ENCODE peak calls at places on chromosomes 4 and X, in six cellular contexts. One of them, this sample, is unnamed.

GRCh38 chr4:142901166-142901662 is 55.1 kb upstream of the INPP4B start:
- DNase-seq in lower leg skin: no peak
- DNase-seq in adrenal gland: no peak
- DNase-seq in suprapubic skin: no peak
- DNase-seq in brain microvascular endothelial cell: peak
- DNase-seq in GM23338: no peak
- DNase-seq in this sample: no peak

GRCh38 chrX:68462653-68463052 is 29.4 kb upstream of the OPHN1 start:
- DNase-seq in lower leg skin: no peak
- DNase-seq in adrenal gland: peak
- DNase-seq in suprapubic skin: no peak
- DNase-seq in brain microvascular endothelial cell: peak
- DNase-seq in GM23338: peak
- DNase-seq in this sample: no peak

GRCh38 chrX:84974803-84975202 is 28.9 kb upstream of the APOOL start:
- DNase-seq in lower leg skin: no peak
- DNase-seq in adrenal gland: no peak
- DNase-seq in suprapubic skin: no peak
- DNase-seq in brain microvascular endothelial cell: no peak
- DNase-seq in GM23338: no peak
- DNase-seq in this sample: no peak

GRCh38 chrX:153993978-153994377 is 21.4 kb downstream of the TMEM187 start:
- DNase-seq in lower leg skin: no peak
- DNase-seq in adrenal gland: no peak
- DNase-seq in suprapubic skin: no peak
- DNase-seq in brain microvascular endothelial cell: no peak
- DNase-seq in GM23338: no peak
- DNase-seq in this sample: no peak

GRCh38 chrX:51002160-51002632 is 91.7 kb downstream of the BMP15 start:
- DNase-seq in lower leg skin: peak
- DNase-seq in adrenal gland: peak
- DNase-seq in suprapubic skin: no peak
- DNase-seq in brain microvascular endothelial cell: no peak
- DNase-seq in GM23338: no peak
- DNase-seq in this sample: no peak

GRCh38 chrX:150663061-150663460 is 30.1 kb upstream of the MTMR1 start:
- DNase-seq in lower leg skin: no peak
- DNase-seq in adrenal gland: no peak
- DNase-seq in suprapubic skin: no peak
- DNase-seq in brain microvascular endothelial cell: no peak
- DNase-seq in GM23338: no peak
- DNase-seq in this sample: no peak

GRCh38 chrX:108312011-108312410 is 126.2 kb downstream of the COL4A6 start:
- DNase-seq in lower leg skin: no peak
- DNase-seq in adrenal gland: no peak
- DNase-seq in suprapubic skin: no peak
- DNase-seq in brain microvascular endothelial cell: no peak
- DNase-seq in GM23338: no peak
- DNase-seq in this sample: no peak

GRCh38 chr4:169851750-169852149 is 94.0 kb upstream of the HPF1 start:
- DNase-seq in lower leg skin: no peak
- DNase-seq in adrenal gland: no peak
- DNase-seq in suprapubic skin: no peak
- DNase-seq in brain microvascular endothelial cell: no peak
- DNase-seq in GM23338: no peak
- DNase-seq in this sample: no peak

GRCh38 chr4:165010487-165010886 is 21.3 kb upstream of the TRIM60 start:
- DNase-seq in lower leg skin: no peak
- DNase-seq in adrenal gland: no peak
- DNase-seq in suprapubic skin: no peak
- DNase-seq in brain microvascular endothelial cell: no peak
- DNase-seq in GM23338: no peak
- DNase-seq in this sample: no peak

GRCh38 chrX:123504047-123504446 is 228.8 kb downstream of the THOC2 start:
- DNase-seq in lower leg skin: no peak
- DNase-seq in adrenal gland: no peak
- DNase-seq in suprapubic skin: no peak
- DNase-seq in brain microvascular endothelial cell: no peak
- DNase-seq in GM23338: no peak
- DNase-seq in this sample: no peak

GRCh38 chr4:154560824-154561231 is 2.0 kb upstream of the FGB start:
- DNase-seq in lower leg skin: no peak
- DNase-seq in adrenal gland: no peak
- DNase-seq in suprapubic skin: no peak
- DNase-seq in brain microvascular endothelial cell: peak
- DNase-seq in GM23338: no peak
- DNase-seq in this sample: no peak

GRCh38 chr4:1559896-1560650 is 124.0 kb downstream of the FAM53A start:
- DNase-seq in lower leg skin: no peak
- DNase-seq in adrenal gland: no peak
- DNase-seq in suprapubic skin: no peak
- DNase-seq in brain microvascular endothelial cell: peak
- DNase-seq in GM23338: no peak
- DNase-seq in this sample: no peak

GRCh38 chr4:123832173-123833026 is 435.8 kb downstream of the SPRY1 start:
- DNase-seq in lower leg skin: peak
- DNase-seq in adrenal gland: peak
- DNase-seq in suprapubic skin: peak
- DNase-seq in brain microvascular endothelial cell: peak
- DNase-seq in GM23338: no peak
- DNase-seq in this sample: peak

GRCh38 chr4:94641702-94642560 is 115.8 kb upstream of the BMPR1B start:
- DNase-seq in lower leg skin: no peak
- DNase-seq in adrenal gland: no peak
- DNase-seq in suprapubic skin: no peak
- DNase-seq in brain microvascular endothelial cell: no peak
- DNase-seq in GM23338: no peak
- DNase-seq in this sample: no peak
- TF ChIP-seq CTCF in lower leg skin: no peak
- TF ChIP-seq CTCF in adrenal gland: no peak
- TF ChIP-seq CTCF in suprapubic skin: no peak
- TF ChIP-seq CTCF in brain microvascular endothelial cell: no peak
- TF ChIP-seq CTCF in GM23338: no peak
- TF ChIP-seq CTCF in this sample: no peak

DNA sequence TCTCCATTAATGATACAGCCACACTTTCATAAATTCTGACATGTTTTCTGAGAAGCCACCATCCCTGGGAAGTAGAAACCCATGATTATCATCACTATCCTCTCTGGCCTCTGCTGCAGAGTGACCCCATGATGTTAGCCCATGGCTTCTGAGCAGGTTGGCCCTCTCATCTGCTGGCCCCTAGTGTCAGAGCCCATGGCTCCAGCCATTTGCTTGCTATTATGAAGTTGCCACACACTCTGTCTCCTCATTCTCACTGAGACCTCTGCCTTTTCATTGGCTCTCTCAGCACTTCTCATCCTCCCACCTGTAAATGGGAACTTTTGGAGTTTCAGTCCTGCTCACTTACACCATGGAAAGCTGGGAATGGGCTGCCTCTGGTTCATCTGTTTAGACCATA is 192.7 kb downstream of the GASK1B start:
- DNase-seq in lower leg skin: no peak
- DNase-seq in adrenal gland: no peak
- DNase-seq in suprapubic skin: no peak
- DNase-seq in brain microvascular endothelial cell: no peak
- DNase-seq in GM23338: no peak
- DNase-seq in this sample: no peak
- TF ChIP-seq CTCF in lower leg skin: no peak
- TF ChIP-seq CTCF in adrenal gland: no peak
- TF ChIP-seq CTCF in suprapubic skin: no peak
- TF ChIP-seq CTCF in brain microvascular endothelial cell: no peak
- TF ChIP-seq CTCF in GM23338: peak
- TF ChIP-seq CTCF in this sample: no peak

DNA sequence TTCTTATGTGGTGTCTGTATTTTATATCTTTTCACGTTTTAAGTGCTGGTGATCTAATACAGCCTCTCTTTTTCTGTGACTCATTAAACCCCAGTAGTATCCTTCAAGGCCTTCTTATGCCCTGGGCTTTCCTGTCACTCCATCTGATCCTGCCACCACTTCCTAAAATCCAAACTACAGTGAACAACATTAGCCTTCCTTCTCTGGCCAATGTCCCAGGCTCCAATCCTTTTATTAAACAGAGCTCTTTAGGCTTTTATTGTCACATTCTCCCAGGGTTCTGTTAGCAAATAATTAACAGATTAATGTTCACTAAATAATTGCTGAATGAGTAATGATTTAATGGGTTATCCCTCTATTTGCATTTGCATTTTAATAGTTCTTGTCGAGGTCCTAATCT is 47.9 kb upstream of the ITM2A start:
- DNase-seq in lower leg skin: no peak
- DNase-seq in adrenal gland: no peak
- DNase-seq in suprapubic skin: no peak
- DNase-seq in brain microvascular endothelial cell: no peak
- DNase-seq in GM23338: no peak
- DNase-seq in this sample: no peak
- TF ChIP-seq CTCF in lower leg skin: no peak
- TF ChIP-seq CTCF in adrenal gland: no peak
- TF ChIP-seq CTCF in suprapubic skin: no peak
- TF ChIP-seq CTCF in brain microvascular endothelial cell: no peak
- TF ChIP-seq CTCF in GM23338: no peak
- TF ChIP-seq CTCF in this sample: no peak

DNA sequence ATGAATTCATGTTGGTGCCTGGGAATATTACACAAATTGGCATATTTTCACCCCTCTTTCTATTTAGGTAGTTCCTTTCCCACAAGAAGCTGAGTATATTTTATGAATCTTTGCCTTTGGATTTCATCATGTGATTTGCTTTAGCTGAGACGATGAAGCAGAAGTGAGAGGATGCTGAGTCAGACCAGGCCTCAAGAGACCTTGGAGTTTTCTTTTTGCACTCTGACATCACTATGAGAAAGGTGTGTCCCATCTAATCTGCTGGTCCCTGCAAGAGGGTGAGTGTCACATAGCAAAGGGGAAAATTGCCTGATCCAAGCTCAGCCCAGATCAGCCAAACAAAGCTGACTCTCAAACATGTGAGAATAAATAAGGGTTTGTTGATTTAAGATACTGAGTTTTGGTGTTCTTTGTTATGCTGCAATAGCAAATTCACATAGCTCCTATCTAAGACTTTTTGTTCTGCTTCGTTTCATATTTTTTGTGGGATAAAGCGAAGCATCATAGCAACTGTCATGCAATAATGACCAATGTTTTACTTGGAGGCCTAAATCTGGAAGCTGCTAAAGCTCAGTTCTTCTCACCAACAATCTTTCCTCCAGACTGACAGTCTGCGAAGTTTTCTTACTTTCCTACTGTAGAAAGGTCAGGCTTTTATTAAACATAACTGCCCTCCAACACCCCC is 176.9 kb downstream of the PDHA2 start:
- DNase-seq in lower leg skin: no peak
- DNase-seq in adrenal gland: no peak
- DNase-seq in suprapubic skin: no peak
- DNase-seq in brain microvascular endothelial cell: peak
- DNase-seq in GM23338: no peak
- DNase-seq in this sample: no peak
- TF ChIP-seq CTCF in lower leg skin: no peak
- TF ChIP-seq CTCF in adrenal gland: no peak
- TF ChIP-seq CTCF in suprapubic skin: no peak
- TF ChIP-seq CTCF in brain microvascular endothelial cell: no peak
- TF ChIP-seq CTCF in GM23338: no peak
- TF ChIP-seq CTCF in this sample: no peak

GRCh38 chrX:41258871-41259270 is 75.1 kb upstream of the DDX3X start:
- DNase-seq in lower leg skin: no peak
- DNase-seq in adrenal gland: no peak
- DNase-seq in suprapubic skin: no peak
- DNase-seq in brain microvascular endothelial cell: no peak
- DNase-seq in GM23338: no peak
- DNase-seq in this sample: no peak

GRCh38 chrX:41259516-41259915 is 74.4 kb upstream of the DDX3X start:
- DNase-seq in lower leg skin: no peak
- DNase-seq in adrenal gland: peak
- DNase-seq in suprapubic skin: no peak
- DNase-seq in brain microvascular endothelial cell: no peak
- DNase-seq in GM23338: peak
- DNase-seq in this sample: no peak

GRCh38 chrX:41258281-41258680 is 75.7 kb upstream of the DDX3X start:
- DNase-seq in lower leg skin: no peak
- DNase-seq in adrenal gland: no peak
- DNase-seq in suprapubic skin: no peak
- DNase-seq in brain microvascular endothelial cell: no peak
- DNase-seq in GM23338: no peak
- DNase-seq in this sample: no peak
- TF ChIP-seq CTCF in lower leg skin: no peak
- TF ChIP-seq CTCF in adrenal gland: no peak
- TF ChIP-seq CTCF in suprapubic skin: no peak
- TF ChIP-seq CTCF in brain microvascular endothelial cell: no peak
- TF ChIP-seq CTCF in GM23338: no peak
- TF ChIP-seq CTCF in this sample: no peak

GRCh38 chrX:11474021-11474420 is 180.8 kb downstream of the AMELX start:
- DNase-seq in lower leg skin: no peak
- DNase-seq in adrenal gland: no peak
- DNase-seq in suprapubic skin: no peak
- DNase-seq in brain microvascular endothelial cell: no peak
- DNase-seq in GM23338: no peak
- DNase-seq in this sample: no peak
- TF ChIP-seq CTCF in lower leg skin: no peak
- TF ChIP-seq CTCF in adrenal gland: no peak
- TF ChIP-seq CTCF in suprapubic skin: no peak
- TF ChIP-seq CTCF in brain microvascular endothelial cell: no peak
- TF ChIP-seq CTCF in GM23338: no peak
- TF ChIP-seq CTCF in this sample: no peak

This sample was measured in coronary artery.